ENCODE peak calls at places on chromosomes 7 and 10, in nine cellular contexts. One of them, this sample, is unnamed.

GRCh38 chr10:59047180-59047579 is 129.3 kb upstream of the PHYHIPL start:
- DNase-seq in immature natural killer cell: no peak
- DNase-seq in stimulated activated CD8-positive, alpha-beta memory T cell treated with anti-CD3 and anti-CD28 coated beads, Interleukin-12 subunit alpha, Interleukin-12 subunit beta, amount 100 ng/mL, for 1 hour: no peak
- DNase-seq in head of caudate nucleus: no peak
- DNase-seq in NCI-H2029 treated with DMSO at 0.1 percent for 48 hours: peak
- DNase-seq in activated CD4-positive, alpha-beta T cell treated with anti-CD3 and anti-CD28 coated beads, Interleukin-2, amount 50 U/mL, for 1 hour: no peak
- DNase-seq in ecto neural progenitor cell: no peak
- DNase-seq in NCI-H1694 treated with DMSO at 0.1 percent for 48 hours: no peak
- DNase-seq in left colon: no peak
- DNase-seq in this sample: no peak

GRCh38 chr7:65307651-65308299 is 65.9 kb upstream of the ZNF92 start:
- DNase-seq in immature natural killer cell: peak
- DNase-seq in stimulated activated CD8-positive, alpha-beta memory T cell treated with anti-CD3 and anti-CD28 coated beads, Interleukin-12 subunit alpha, Interleukin-12 subunit beta, amount 100 ng/mL, for 1 hour: no peak
- DNase-seq in head of caudate nucleus: peak
- DNase-seq in NCI-H2029 treated with DMSO at 0.1 percent for 48 hours: peak
- DNase-seq in activated CD4-positive, alpha-beta T cell treated with anti-CD3 and anti-CD28 coated beads, Interleukin-2, amount 50 U/mL, for 1 hour: peak
- DNase-seq in ecto neural progenitor cell: peak
- DNase-seq in NCI-H1694 treated with DMSO at 0.1 percent for 48 hours: peak
- DNase-seq in left colon: peak
- DNase-seq in this sample: peak

GRCh38 chr7:139656387-139656786 is 121.4 kb downstream of the HIPK2 start:
- DNase-seq in immature natural killer cell: no peak
- DNase-seq in stimulated activated CD8-positive, alpha-beta memory T cell treated with anti-CD3 and anti-CD28 coated beads, Interleukin-12 subunit alpha, Interleukin-12 subunit beta, amount 100 ng/mL, for 1 hour: no peak
- DNase-seq in head of caudate nucleus: no peak
- DNase-seq in NCI-H2029 treated with DMSO at 0.1 percent for 48 hours: no peak
- DNase-seq in activated CD4-positive, alpha-beta T cell treated with anti-CD3 and anti-CD28 coated beads, Interleukin-2, amount 50 U/mL, for 1 hour: no peak
- DNase-seq in ecto neural progenitor cell: no peak
- DNase-seq in NCI-H1694 treated with DMSO at 0.1 percent for 48 hours: no peak
- DNase-seq in left colon: no peak
- DNase-seq in this sample: no peak

GRCh38 chr10:125823663-125824251 is 411 bp downstream of the BCCIP start:
- DNase-seq in immature natural killer cell: no peak
- DNase-seq in stimulated activated CD8-positive, alpha-beta memory T cell treated with anti-CD3 and anti-CD28 coated beads, Interleukin-12 subunit alpha, Interleukin-12 subunit beta, amount 100 ng/mL, for 1 hour: no peak
- DNase-seq in head of caudate nucleus: no peak
- DNase-seq in NCI-H2029 treated with DMSO at 0.1 percent for 48 hours: no peak
- DNase-seq in activated CD4-positive, alpha-beta T cell treated with anti-CD3 and anti-CD28 coated beads, Interleukin-2, amount 50 U/mL, for 1 hour: peak
- DNase-seq in ecto neural progenitor cell: peak
- DNase-seq in NCI-H1694 treated with DMSO at 0.1 percent for 48 hours: no peak
- DNase-seq in left colon: peak
- DNase-seq in this sample: peak

GRCh38 chr7:22561356-22561755 is 61.4 kb upstream of the STEAP1B start:
- DNase-seq in immature natural killer cell: no peak
- DNase-seq in stimulated activated CD8-positive, alpha-beta memory T cell treated with anti-CD3 and anti-CD28 coated beads, Interleukin-12 subunit alpha, Interleukin-12 subunit beta, amount 100 ng/mL, for 1 hour: no peak
- DNase-seq in head of caudate nucleus: no peak
- DNase-seq in NCI-H2029 treated with DMSO at 0.1 percent for 48 hours: no peak
- DNase-seq in activated CD4-positive, alpha-beta T cell treated with anti-CD3 and anti-CD28 coated beads, Interleukin-2, amount 50 U/mL, for 1 hour: no peak
- DNase-seq in ecto neural progenitor cell: peak
- DNase-seq in NCI-H1694 treated with DMSO at 0.1 percent for 48 hours: no peak
- DNase-seq in left colon: peak
- DNase-seq in this sample: no peak

GRCh38 chr10:77182803-77183202 is 454.8 kb downstream of the KCNMA1 start:
- DNase-seq in immature natural killer cell: no peak
- DNase-seq in stimulated activated CD8-positive, alpha-beta memory T cell treated with anti-CD3 and anti-CD28 coated beads, Interleukin-12 subunit alpha, Interleukin-12 subunit beta, amount 100 ng/mL, for 1 hour: no peak
- DNase-seq in head of caudate nucleus: no peak
- DNase-seq in NCI-H2029 treated with DMSO at 0.1 percent for 48 hours: no peak
- DNase-seq in activated CD4-positive, alpha-beta T cell treated with anti-CD3 and anti-CD28 coated beads, Interleukin-2, amount 50 U/mL, for 1 hour: no peak
- DNase-seq in ecto neural progenitor cell: no peak
- DNase-seq in NCI-H1694 treated with DMSO at 0.1 percent for 48 hours: no peak
- DNase-seq in left colon: no peak
- DNase-seq in this sample: no peak

GRCh38 chr7:27947581-27948278 is 207.8 kb downstream of the TAX1BP1 start:
- DNase-seq in immature natural killer cell: no peak
- DNase-seq in stimulated activated CD8-positive, alpha-beta memory T cell treated with anti-CD3 and anti-CD28 coated beads, Interleukin-12 subunit alpha, Interleukin-12 subunit beta, amount 100 ng/mL, for 1 hour: no peak
- DNase-seq in head of caudate nucleus: no peak
- DNase-seq in NCI-H2029 treated with DMSO at 0.1 percent for 48 hours: no peak
- DNase-seq in activated CD4-positive, alpha-beta T cell treated with anti-CD3 and anti-CD28 coated beads, Interleukin-2, amount 50 U/mL, for 1 hour: no peak
- DNase-seq in ecto neural progenitor cell: no peak
- DNase-seq in NCI-H1694 treated with DMSO at 0.1 percent for 48 hours: no peak
- DNase-seq in left colon: no peak
- DNase-seq in this sample: no peak

GRCh38 chr7:77467453-77467852 is 51.3 kb upstream of the GSAP start:
- DNase-seq in immature natural killer cell: no peak
- DNase-seq in stimulated activated CD8-positive, alpha-beta memory T cell treated with anti-CD3 and anti-CD28 coated beads, Interleukin-12 subunit alpha, Interleukin-12 subunit beta, amount 100 ng/mL, for 1 hour: no peak
- DNase-seq in head of caudate nucleus: no peak
- DNase-seq in NCI-H2029 treated with DMSO at 0.1 percent for 48 hours: no peak
- DNase-seq in activated CD4-positive, alpha-beta T cell treated with anti-CD3 and anti-CD28 coated beads, Interleukin-2, amount 50 U/mL, for 1 hour: no peak
- DNase-seq in ecto neural progenitor cell: no peak
- DNase-seq in NCI-H1694 treated with DMSO at 0.1 percent for 48 hours: no peak
- DNase-seq in left colon: no peak
- DNase-seq in this sample: no peak

GRCh38 chr7:126856691-126857291 is 395.9 kb downstream of the GRM8 start:
- DNase-seq in immature natural killer cell: no peak
- DNase-seq in stimulated activated CD8-positive, alpha-beta memory T cell treated with anti-CD3 and anti-CD28 coated beads, Interleukin-12 subunit alpha, Interleukin-12 subunit beta, amount 100 ng/mL, for 1 hour: no peak
- DNase-seq in head of caudate nucleus: no peak
- DNase-seq in NCI-H2029 treated with DMSO at 0.1 percent for 48 hours: no peak
- DNase-seq in activated CD4-positive, alpha-beta T cell treated with anti-CD3 and anti-CD28 coated beads, Interleukin-2, amount 50 U/mL, for 1 hour: no peak
- DNase-seq in ecto neural progenitor cell: no peak
- DNase-seq in NCI-H1694 treated with DMSO at 0.1 percent for 48 hours: peak
- DNase-seq in left colon: no peak
- DNase-seq in this sample: no peak

GRCh38 chr10:34956756-34957155 is 133.4 kb downstream of the CUL2 start:
- DNase-seq in immature natural killer cell: no peak
- DNase-seq in stimulated activated CD8-positive, alpha-beta memory T cell treated with anti-CD3 and anti-CD28 coated beads, Interleukin-12 subunit alpha, Interleukin-12 subunit beta, amount 100 ng/mL, for 1 hour: no peak
- DNase-seq in head of caudate nucleus: no peak
- DNase-seq in NCI-H2029 treated with DMSO at 0.1 percent for 48 hours: no peak
- DNase-seq in activated CD4-positive, alpha-beta T cell treated with anti-CD3 and anti-CD28 coated beads, Interleukin-2, amount 50 U/mL, for 1 hour: no peak
- DNase-seq in ecto neural progenitor cell: no peak
- DNase-seq in NCI-H1694 treated with DMSO at 0.1 percent for 48 hours: no peak
- DNase-seq in left colon: no peak
- DNase-seq in this sample: no peak

GRCh38 chr10:79329529-79329928 is 17.7 kb upstream of the PPIF start:
- DNase-seq in immature natural killer cell: no peak
- DNase-seq in stimulated activated CD8-positive, alpha-beta memory T cell treated with anti-CD3 and anti-CD28 coated beads, Interleukin-12 subunit alpha, Interleukin-12 subunit beta, amount 100 ng/mL, for 1 hour: no peak
- DNase-seq in head of caudate nucleus: no peak
- DNase-seq in NCI-H2029 treated with DMSO at 0.1 percent for 48 hours: no peak
- DNase-seq in activated CD4-positive, alpha-beta T cell treated with anti-CD3 and anti-CD28 coated beads, Interleukin-2, amount 50 U/mL, for 1 hour: no peak
- DNase-seq in ecto neural progenitor cell: no peak
- DNase-seq in NCI-H1694 treated with DMSO at 0.1 percent for 48 hours: no peak
- DNase-seq in left colon: no peak
- DNase-seq in this sample: no peak

GRCh38 chr10:114550756-114551290 is 107.3 kb downstream of the ABLIM1 start:
- DNase-seq in immature natural killer cell: peak
- DNase-seq in stimulated activated CD8-positive, alpha-beta memory T cell treated with anti-CD3 and anti-CD28 coated beads, Interleukin-12 subunit alpha, Interleukin-12 subunit beta, amount 100 ng/mL, for 1 hour: no peak
- DNase-seq in head of caudate nucleus: no peak
- DNase-seq in NCI-H2029 treated with DMSO at 0.1 percent for 48 hours: peak
- DNase-seq in activated CD4-positive, alpha-beta T cell treated with anti-CD3 and anti-CD28 coated beads, Interleukin-2, amount 50 U/mL, for 1 hour: no peak
- DNase-seq in ecto neural progenitor cell: no peak
- DNase-seq in NCI-H1694 treated with DMSO at 0.1 percent for 48 hours: peak
- DNase-seq in left colon: no peak
- DNase-seq in this sample: peak

GRCh38 chr10:90969947-90970673 is 49.2 kb upstream of the ANKRD1 start:
- DNase-seq in immature natural killer cell: no peak
- DNase-seq in stimulated activated CD8-positive, alpha-beta memory T cell treated with anti-CD3 and anti-CD28 coated beads, Interleukin-12 subunit alpha, Interleukin-12 subunit beta, amount 100 ng/mL, for 1 hour: no peak
- DNase-seq in head of caudate nucleus: no peak
- DNase-seq in NCI-H2029 treated with DMSO at 0.1 percent for 48 hours: peak
- DNase-seq in activated CD4-positive, alpha-beta T cell treated with anti-CD3 and anti-CD28 coated beads, Interleukin-2, amount 50 U/mL, for 1 hour: no peak
- DNase-seq in ecto neural progenitor cell: no peak
- DNase-seq in NCI-H1694 treated with DMSO at 0.1 percent for 48 hours: no peak
- DNase-seq in left colon: no peak
- DNase-seq in this sample: no peak

GRCh38 chr10:69377936-69378335 is 38.8 kb downstream of the TACR2 start:
- DNase-seq in immature natural killer cell: no peak
- DNase-seq in stimulated activated CD8-positive, alpha-beta memory T cell treated with anti-CD3 and anti-CD28 coated beads, Interleukin-12 subunit alpha, Interleukin-12 subunit beta, amount 100 ng/mL, for 1 hour: no peak
- DNase-seq in head of caudate nucleus: no peak
- DNase-seq in NCI-H2029 treated with DMSO at 0.1 percent for 48 hours: no peak
- DNase-seq in activated CD4-positive, alpha-beta T cell treated with anti-CD3 and anti-CD28 coated beads, Interleukin-2, amount 50 U/mL, for 1 hour: no peak
- DNase-seq in ecto neural progenitor cell: no peak
- DNase-seq in NCI-H1694 treated with DMSO at 0.1 percent for 48 hours: no peak
- DNase-seq in left colon: no peak
- DNase-seq in this sample: no peak

GRCh38 chr7:134480730-134481129 is 21.8 kb upstream of the AKR1B1 start:
- DNase-seq in immature natural killer cell: no peak
- DNase-seq in stimulated activated CD8-positive, alpha-beta memory T cell treated with anti-CD3 and anti-CD28 coated beads, Interleukin-12 subunit alpha, Interleukin-12 subunit beta, amount 100 ng/mL, for 1 hour: no peak
- DNase-seq in head of caudate nucleus: no peak
- DNase-seq in NCI-H2029 treated with DMSO at 0.1 percent for 48 hours: no peak
- DNase-seq in activated CD4-positive, alpha-beta T cell treated with anti-CD3 and anti-CD28 coated beads, Interleukin-2, amount 50 U/mL, for 1 hour: no peak
- DNase-seq in ecto neural progenitor cell: no peak
- DNase-seq in NCI-H1694 treated with DMSO at 0.1 percent for 48 hours: no peak
- DNase-seq in left colon: no peak
- DNase-seq in this sample: no peak

GRCh38 chr10:128191847-128192246 is 65.6 kb upstream of the MKI67 start:
- DNase-seq in immature natural killer cell: no peak
- DNase-seq in stimulated activated CD8-positive, alpha-beta memory T cell treated with anti-CD3 and anti-CD28 coated beads, Interleukin-12 subunit alpha, Interleukin-12 subunit beta, amount 100 ng/mL, for 1 hour: no peak
- DNase-seq in head of caudate nucleus: no peak
- DNase-seq in NCI-H2029 treated with DMSO at 0.1 percent for 48 hours: peak
- DNase-seq in activated CD4-positive, alpha-beta T cell treated with anti-CD3 and anti-CD28 coated beads, Interleukin-2, amount 50 U/mL, for 1 hour: no peak
- DNase-seq in ecto neural progenitor cell: no peak
- DNase-seq in NCI-H1694 treated with DMSO at 0.1 percent for 48 hours: no peak
- DNase-seq in left colon: peak
- DNase-seq in this sample: no peak

GRCh38 chr10:70835895-70836294 is 20.1 kb downstream of the SGPL1 start:
- DNase-seq in immature natural killer cell: no peak
- DNase-seq in stimulated activated CD8-positive, alpha-beta memory T cell treated with anti-CD3 and anti-CD28 coated beads, Interleukin-12 subunit alpha, Interleukin-12 subunit beta, amount 100 ng/mL, for 1 hour: no peak
- DNase-seq in head of caudate nucleus: no peak
- DNase-seq in NCI-H2029 treated with DMSO at 0.1 percent for 48 hours: no peak
- DNase-seq in activated CD4-positive, alpha-beta T cell treated with anti-CD3 and anti-CD28 coated beads, Interleukin-2, amount 50 U/mL, for 1 hour: no peak
- DNase-seq in ecto neural progenitor cell: no peak
- DNase-seq in NCI-H1694 treated with DMSO at 0.1 percent for 48 hours: no peak
- DNase-seq in left colon: no peak
- DNase-seq in this sample: no peak

GRCh38 chr10:72740526-72740925 is 48.6 kb downstream of the MCU start:
- DNase-seq in immature natural killer cell: no peak
- DNase-seq in stimulated activated CD8-positive, alpha-beta memory T cell treated with anti-CD3 and anti-CD28 coated beads, Interleukin-12 subunit alpha, Interleukin-12 subunit beta, amount 100 ng/mL, for 1 hour: no peak
- DNase-seq in head of caudate nucleus: no peak
- DNase-seq in NCI-H2029 treated with DMSO at 0.1 percent for 48 hours: no peak
- DNase-seq in activated CD4-positive, alpha-beta T cell treated with anti-CD3 and anti-CD28 coated beads, Interleukin-2, amount 50 U/mL, for 1 hour: no peak
- DNase-seq in ecto neural progenitor cell: no peak
- DNase-seq in NCI-H1694 treated with DMSO at 0.1 percent for 48 hours: no peak
- DNase-seq in left colon: no peak
- DNase-seq in this sample: no peak

GRCh38 chr7:42471573-42472174 is 234.7 kb upstream of the GLI3 start:
- DNase-seq in immature natural killer cell: no peak
- DNase-seq in stimulated activated CD8-positive, alpha-beta memory T cell treated with anti-CD3 and anti-CD28 coated beads, Interleukin-12 subunit alpha, Interleukin-12 subunit beta, amount 100 ng/mL, for 1 hour: no peak
- DNase-seq in head of caudate nucleus: no peak
- DNase-seq in NCI-H2029 treated with DMSO at 0.1 percent for 48 hours: no peak
- DNase-seq in activated CD4-positive, alpha-beta T cell treated with anti-CD3 and anti-CD28 coated beads, Interleukin-2, amount 50 U/mL, for 1 hour: no peak
- DNase-seq in ecto neural progenitor cell: no peak
- DNase-seq in NCI-H1694 treated with DMSO at 0.1 percent for 48 hours: no peak
- DNase-seq in left colon: no peak
- DNase-seq in this sample: no peak

GRCh38 chr7:158444501-158445420 is 142.9 kb downstream of the PTPRN2 start:
- DNase-seq in immature natural killer cell: no peak
- DNase-seq in stimulated activated CD8-positive, alpha-beta memory T cell treated with anti-CD3 and anti-CD28 coated beads, Interleukin-12 subunit alpha, Interleukin-12 subunit beta, amount 100 ng/mL, for 1 hour: no peak
- DNase-seq in head of caudate nucleus: no peak
- DNase-seq in NCI-H2029 treated with DMSO at 0.1 percent for 48 hours: no peak
- DNase-seq in activated CD4-positive, alpha-beta T cell treated with anti-CD3 and anti-CD28 coated beads, Interleukin-2, amount 50 U/mL, for 1 hour: no peak
- DNase-seq in ecto neural progenitor cell: no peak
- DNase-seq in NCI-H1694 treated with DMSO at 0.1 percent for 48 hours: no peak
- DNase-seq in left colon: no peak
- DNase-seq in this sample: no peak

GRCh38 chr10:75062191-75062849 is 49.1 kb upstream of the SAMD8 start:
- DNase-seq in immature natural killer cell: no peak
- DNase-seq in stimulated activated CD8-positive, alpha-beta memory T cell treated with anti-CD3 and anti-CD28 coated beads, Interleukin-12 subunit alpha, Interleukin-12 subunit beta, amount 100 ng/mL, for 1 hour: no peak
- DNase-seq in head of caudate nucleus: no peak
- DNase-seq in NCI-H2029 treated with DMSO at 0.1 percent for 48 hours: no peak
- DNase-seq in activated CD4-positive, alpha-beta T cell treated with anti-CD3 and anti-CD28 coated beads, Interleukin-2, amount 50 U/mL, for 1 hour: no peak
- DNase-seq in ecto neural progenitor cell: no peak
- DNase-seq in NCI-H1694 treated with DMSO at 0.1 percent for 48 hours: no peak
- DNase-seq in left colon: no peak
- DNase-seq in this sample: no peak

GRCh38 chr10:14477408-14477710 is 146.6 kb upstream of the FRMD4A start:
- DNase-seq in immature natural killer cell: no peak
- DNase-seq in stimulated activated CD8-positive, alpha-beta memory T cell treated with anti-CD3 and anti-CD28 coated beads, Interleukin-12 subunit alpha, Interleukin-12 subunit beta, amount 100 ng/mL, for 1 hour: no peak
- DNase-seq in head of caudate nucleus: no peak
- DNase-seq in NCI-H2029 treated with DMSO at 0.1 percent for 48 hours: no peak
- DNase-seq in activated CD4-positive, alpha-beta T cell treated with anti-CD3 and anti-CD28 coated beads, Interleukin-2, amount 50 U/mL, for 1 hour: no peak
- DNase-seq in ecto neural progenitor cell: no peak
- DNase-seq in NCI-H1694 treated with DMSO at 0.1 percent for 48 hours: no peak
- DNase-seq in left colon: no peak
- DNase-seq in this sample: no peak

GRCh38 chr7:135745702-135746312 is 2.8 kb downstream of the FAM180A start:
- DNase-seq in immature natural killer cell: no peak
- DNase-seq in stimulated activated CD8-positive, alpha-beta memory T cell treated with anti-CD3 and anti-CD28 coated beads, Interleukin-12 subunit alpha, Interleukin-12 subunit beta, amount 100 ng/mL, for 1 hour: no peak
- DNase-seq in head of caudate nucleus: no peak
- DNase-seq in NCI-H2029 treated with DMSO at 0.1 percent for 48 hours: no peak
- DNase-seq in activated CD4-positive, alpha-beta T cell treated with anti-CD3 and anti-CD28 coated beads, Interleukin-2, amount 50 U/mL, for 1 hour: no peak
- DNase-seq in ecto neural progenitor cell: no peak
- DNase-seq in NCI-H1694 treated with DMSO at 0.1 percent for 48 hours: no peak
- DNase-seq in left colon: peak
- DNase-seq in this sample: no peak

GRCh38 chr10:114538544-114538906 is 119.5 kb downstream of the ABLIM1 start:
- DNase-seq in immature natural killer cell: no peak
- DNase-seq in stimulated activated CD8-positive, alpha-beta memory T cell treated with anti-CD3 and anti-CD28 coated beads, Interleukin-12 subunit alpha, Interleukin-12 subunit beta, amount 100 ng/mL, for 1 hour: peak
- DNase-seq in head of caudate nucleus: no peak
- DNase-seq in NCI-H2029 treated with DMSO at 0.1 percent for 48 hours: no peak
- DNase-seq in activated CD4-positive, alpha-beta T cell treated with anti-CD3 and anti-CD28 coated beads, Interleukin-2, amount 50 U/mL, for 1 hour: peak
- DNase-seq in ecto neural progenitor cell: peak
- DNase-seq in NCI-H1694 treated with DMSO at 0.1 percent for 48 hours: no peak
- DNase-seq in left colon: peak
- DNase-seq in this sample: no peak

GRCh38 chr7:116561697-116562483 is 37.1 kb downstream of the CAV1 start:
- DNase-seq in immature natural killer cell: no peak
- DNase-seq in stimulated activated CD8-positive, alpha-beta memory T cell treated with anti-CD3 and anti-CD28 coated beads, Interleukin-12 subunit alpha, Interleukin-12 subunit beta, amount 100 ng/mL, for 1 hour: no peak
- DNase-seq in head of caudate nucleus: no peak
- DNase-seq in NCI-H2029 treated with DMSO at 0.1 percent for 48 hours: no peak
- DNase-seq in activated CD4-positive, alpha-beta T cell treated with anti-CD3 and anti-CD28 coated beads, Interleukin-2, amount 50 U/mL, for 1 hour: no peak
- DNase-seq in ecto neural progenitor cell: no peak
- DNase-seq in NCI-H1694 treated with DMSO at 0.1 percent for 48 hours: no peak
- DNase-seq in left colon: no peak
- DNase-seq in this sample: no peak

GRCh38 chr7:99489235-99489634 is 10.8 kb downstream of the ZNF394 start:
- DNase-seq in immature natural killer cell: no peak
- DNase-seq in stimulated activated CD8-positive, alpha-beta memory T cell treated with anti-CD3 and anti-CD28 coated beads, Interleukin-12 subunit alpha, Interleukin-12 subunit beta, amount 100 ng/mL, for 1 hour: no peak
- DNase-seq in head of caudate nucleus: no peak
- DNase-seq in NCI-H2029 treated with DMSO at 0.1 percent for 48 hours: no peak
- DNase-seq in activated CD4-positive, alpha-beta T cell treated with anti-CD3 and anti-CD28 coated beads, Interleukin-2, amount 50 U/mL, for 1 hour: no peak
- DNase-seq in ecto neural progenitor cell: no peak
- DNase-seq in NCI-H1694 treated with DMSO at 0.1 percent for 48 hours: no peak
- DNase-seq in left colon: no peak
- DNase-seq in this sample: no peak